ENCODE peak calls at places on chromosomes 16 and 17, in four cellular contexts. P is HepG2, L is GM12878, F is K562. A is an unnamed sample.

GRCh38 chr16:19524356-19524865 is 669 bp downstream of the CCP110 start:
- DNase-seq in P (no peak), F (no peak), L (no peak), A (peak; percentile 19)

GRCh38 chr16:81071816-81072215 is 5.2 kb downstream of the C16orf46 start:
- DNase-seq in F (peak; percentile 61), L (no peak), P (peak; percentile 63), A (no peak)

GRCh38 chr17:69466905-69467630 is 52.6 kb downstream of the MAP2K6 start:
- DNase-seq in F (no peak), P (peak; percentile 12), L (no peak), A (peak; percentile 50)

GRCh38 chr17:45341389-45342158 is 24.8 kb upstream of the MAP3K14 start:
- DNase-seq in F (peak; percentile 81), P (peak; percentile 41), L (no peak), A (peak; percentile 62)

GRCh38 chr17:238071-238963 is 56.9 kb upstream of the DOC2B start:
- DNase-seq in P (no peak), L (no peak), F (no peak), A (no peak)

GRCh38 chr16:48053346-48053745 is 102.4 kb downstream of the ABCC12 start:
- DNase-seq in F (no peak), L (no peak), P (no peak), A (no peak)

GRCh38 chr17:30333503-30334240 is at the start of gene TMIGD1:
- DNase-seq in P (no peak), F (no peak), L (no peak), A (no peak)

GRCh38 chr17:58617563-58617962 is 74.3 kb downstream of the TEX14 start:
- DNase-seq in P (peak; percentile 25), L (no peak), F (no peak), A (no peak)

GRCh38 chr16:1960665-1961630 is 1.6 kb downstream of the NDUFB10 start:
- DNase-seq in P (peak; percentile 53), F (no peak), L (no peak), A (no peak)

GRCh38 chr16:24635900-24636610 is 93.4 kb upstream of the TNRC6A start:
- DNase-seq in P (no peak), F (no peak), L (no peak), A (peak; percentile 83)

GRCh38 chr17:51765558-51766145 is 392.9 kb downstream of the CA10 start:
- DNase-seq in P (no peak), L (no peak), F (no peak), A (no peak)
- TF ChIP-seq YY1 in P (no peak), L (no peak), F (no peak), A (no peak)

GRCh38 chr16:85716016-85716679 is 27.4 kb upstream of the GINS2 start:
- DNase-seq in L (no peak), F (no peak), P (no peak), A (no peak)

GRCh38 chr16:85718682-85719081 is 29.9 kb upstream of the GINS2 start:
- DNase-seq in L (no peak), F (peak; percentile 64), P (peak; percentile 25), A (no peak)

GRCh38 chr16:85718153-85718477 is 29.4 kb upstream of the GINS2 start:
- DNase-seq in F (no peak), L (no peak), P (no peak), A (no peak)

GRCh38 chr16:85716680-85717038 is 27.9 kb upstream of the GINS2 start:
- DNase-seq in P (no peak), F (no peak), L (no peak), A (peak; percentile 77)

GRCh38 chr16:85717393-85718152 is 28.8 kb upstream of the GINS2 start:
- DNase-seq in L (no peak), P (peak; percentile 60), F (peak; percentile 78), A (peak; percentile 89)
- TF ChIP-seq SMC3 in L (peak; percentile 59), P (peak; percentile 18), F (peak; percentile 67), A (peak; percentile 44)

GRCh38 chr16:71423865-71424264 is 18.0 kb downstream of the TLE7 start:
- DNase-seq in F (no peak), L (no peak), P (no peak), A (no peak)
- TF ChIP-seq YY1 in F (no peak), L (no peak), P (no peak), A (no peak)

GRCh38 chr17:80942360-80943345 is 49.0 kb upstream of the CHMP6 start:
- DNase-seq in F (no peak), P (no peak), L (no peak), A (no peak)
- TF ChIP-seq SMC3 in F (no peak), P (no peak), L (no peak), A (no peak)

GRCh38 chr16:57297856-57298255 is 13.4 kb upstream of the PLLP start:
- DNase-seq in L (no peak), F (no peak), P (no peak), A (no peak)
- TF ChIP-seq YY1 in L (no peak), F (no peak), P (no peak), A (no peak)

GRCh38 chr16:10685709-10686108 is 9.0 kb downstream of the TEKT5 start:
- DNase-seq in L (no peak), F (no peak), P (no peak), A (no peak)
- TF ChIP-seq SMC3 in L (no peak), F (no peak), P (no peak), A (no peak)

GRCh38 chr17:38603786-38604478 is 1.8 kb downstream of the SRCIN1 start:
- DNase-seq in L (no peak), F (no peak), P (no peak), A (no peak)
- TF ChIP-seq YY1 in L (no peak), F (no peak), P (no peak), A (no peak)

DNA sequence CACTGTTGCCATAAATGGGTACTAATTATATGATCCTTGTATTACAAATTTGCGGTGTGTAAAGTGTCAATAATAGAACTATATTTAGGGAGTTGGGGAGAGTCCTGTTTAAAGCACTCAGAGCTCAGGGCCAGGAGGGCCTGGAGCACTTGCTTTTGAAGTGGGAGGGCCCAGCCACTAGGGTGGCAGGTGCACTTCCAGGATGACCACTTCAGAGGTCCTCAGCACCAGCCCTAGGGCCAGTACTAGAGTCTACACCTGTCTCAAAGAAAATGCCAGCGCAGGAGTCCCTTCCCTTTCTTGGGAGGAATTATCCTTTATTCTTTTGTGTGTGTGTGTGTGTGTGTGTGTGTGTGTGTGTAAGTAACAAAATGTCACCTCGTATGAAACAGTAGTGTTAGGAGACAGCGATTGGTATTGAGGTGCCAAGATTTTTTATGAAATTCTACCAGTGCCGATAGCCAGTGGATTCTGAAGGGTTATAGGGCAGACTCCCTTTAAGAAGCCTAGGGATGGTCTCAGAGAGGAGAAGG is 31.9 kb downstream of the MYO18A start:
- DNase-seq in L (no peak), P (no peak), F (no peak), A (no peak)
- TF ChIP-seq SMC3 in L (no peak), P (no peak), F (no peak), A (no peak)